ENCODE peak calls at places on chromosomes 6 and 20, in ten cellular contexts. One of them, this sample, is unnamed.

GRCh38 chr6:129686941-129687627 is 22.9 kb downstream of the ARHGAP18 start:
- DNase-seq in SK-N-SH: no peak
- DNase-seq in K562: peak; percentile 10
- DNase-seq in suprapubic skin: no peak
- DNase-seq in HepG2: no peak
- DNase-seq in transverse colon: peak; percentile 38
- DNase-seq in esophagus muscularis mucosa: peak; percentile 74
- DNase-seq in upper lobe of left lung: no peak
- DNase-seq in H1: no peak
- DNase-seq in stomach: no peak
- DNase-seq in this sample: no peak

GRCh38 chr6:56659721-56660373 is 17.2 kb upstream of the DST start:
- DNase-seq in esophagus muscularis mucosa: no peak
- DNase-seq in stomach: no peak
- DNase-seq in HepG2: no peak
- DNase-seq in H1: no peak
- DNase-seq in upper lobe of left lung: no peak
- DNase-seq in transverse colon: no peak
- DNase-seq in suprapubic skin: no peak
- DNase-seq in K562: no peak
- DNase-seq in SK-N-SH: peak; percentile 33
- DNase-seq in this sample: no peak

GRCh38 chr6:121055572-121056163 is 278.6 kb downstream of the TBC1D32 start:
- DNase-seq in SK-N-SH: peak; percentile 44
- DNase-seq in upper lobe of left lung: no peak
- DNase-seq in K562: peak; percentile 40
- DNase-seq in esophagus muscularis mucosa: no peak
- DNase-seq in H1: no peak
- DNase-seq in stomach: no peak
- DNase-seq in transverse colon: no peak
- DNase-seq in suprapubic skin: no peak
- DNase-seq in HepG2: peak; percentile 54
- DNase-seq in this sample: no peak

GRCh38 chr6:90369651-90370050 is 73.0 kb upstream of the BACH2 start:
- DNase-seq in upper lobe of left lung: no peak
- DNase-seq in K562: no peak
- DNase-seq in esophagus muscularis mucosa: no peak
- DNase-seq in SK-N-SH: no peak
- DNase-seq in H1: no peak
- DNase-seq in stomach: no peak
- DNase-seq in HepG2: no peak
- DNase-seq in suprapubic skin: no peak
- DNase-seq in transverse colon: no peak
- DNase-seq in this sample: no peak

GRCh38 chr20:8293791-8294190 is 161.7 kb downstream of the PLCB1 start:
- DNase-seq in K562: no peak
- DNase-seq in HepG2: no peak
- DNase-seq in upper lobe of left lung: no peak
- DNase-seq in H1: no peak
- DNase-seq in SK-N-SH: no peak
- DNase-seq in stomach: no peak
- DNase-seq in esophagus muscularis mucosa: no peak
- DNase-seq in transverse colon: no peak
- DNase-seq in suprapubic skin: no peak
- DNase-seq in this sample: no peak

GRCh38 chr6:116370717-116371383 is at the start of gene DSE:
- DNase-seq in SK-N-SH: peak; percentile 79
- DNase-seq in HepG2: no peak
- DNase-seq in upper lobe of left lung: peak; percentile 78
- DNase-seq in H1: peak; percentile 90
- DNase-seq in K562: peak; percentile 38
- DNase-seq in transverse colon: peak; percentile 78
- DNase-seq in esophagus muscularis mucosa: peak; percentile 95
- DNase-seq in stomach: peak; percentile 67
- DNase-seq in suprapubic skin: peak; percentile 90
- DNase-seq in this sample: peak; percentile 94

GRCh38 chr6:163147988-163148387 is 266.5 kb upstream of the QKI start:
- DNase-seq in HepG2: no peak
- DNase-seq in transverse colon: no peak
- DNase-seq in SK-N-SH: peak; percentile 45
- DNase-seq in K562: no peak
- DNase-seq in upper lobe of left lung: no peak
- DNase-seq in H1: no peak
- DNase-seq in suprapubic skin: no peak
- DNase-seq in esophagus muscularis mucosa: no peak
- DNase-seq in stomach: no peak
- DNase-seq in this sample: no peak

GRCh38 chr6:150200428-150201105 is 57.7 kb downstream of the PPP1R14C start:
- DNase-seq in K562: no peak
- DNase-seq in SK-N-SH: no peak
- DNase-seq in HepG2: no peak
- DNase-seq in esophagus muscularis mucosa: no peak
- DNase-seq in suprapubic skin: no peak
- DNase-seq in stomach: no peak
- DNase-seq in upper lobe of left lung: no peak
- DNase-seq in transverse colon: peak; percentile 62
- DNase-seq in H1: no peak
- DNase-seq in this sample: no peak

GRCh38 chr6:128173290-128173689 is 272.4 kb upstream of the THEMIS start:
- DNase-seq in transverse colon: no peak
- DNase-seq in stomach: no peak
- DNase-seq in K562: no peak
- DNase-seq in HepG2: no peak
- DNase-seq in H1: no peak
- DNase-seq in esophagus muscularis mucosa: no peak
- DNase-seq in suprapubic skin: no peak
- DNase-seq in upper lobe of left lung: no peak
- DNase-seq in SK-N-SH: no peak
- DNase-seq in this sample: no peak

DNA sequence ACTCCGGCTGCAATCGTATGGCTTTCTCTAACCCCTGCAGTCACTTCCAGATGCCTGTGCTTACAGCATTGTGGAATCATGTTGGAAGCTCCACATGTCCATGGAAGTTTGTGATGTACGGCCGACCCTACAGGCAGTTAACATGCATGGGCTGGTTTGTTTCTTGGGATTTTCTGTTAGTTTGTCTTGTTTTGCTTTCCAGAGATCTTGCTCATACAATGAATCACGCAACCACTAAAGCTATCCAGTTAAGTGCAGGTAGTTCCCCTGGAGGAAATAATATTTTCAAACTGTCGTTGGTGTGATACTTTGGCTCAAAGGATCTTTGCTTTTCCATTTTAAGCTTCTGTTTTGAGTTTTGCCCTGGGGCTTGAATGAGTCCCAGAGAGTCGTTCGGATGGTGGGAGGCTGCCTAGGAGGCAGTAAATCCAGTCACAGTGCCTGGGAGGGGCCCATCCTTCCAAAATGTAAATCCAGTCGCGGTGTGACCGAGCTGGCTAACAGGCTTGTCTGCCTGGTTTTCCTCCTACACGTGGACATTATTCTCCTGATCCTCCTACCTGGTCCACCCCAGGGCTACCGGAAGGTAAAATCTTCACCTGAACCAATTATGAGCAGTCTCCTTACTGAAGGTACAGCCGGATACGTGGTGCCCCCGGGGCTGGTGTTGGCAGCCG is 225.9 kb downstream of the SMOC2 start:
- DNase-seq in suprapubic skin: no peak
- DNase-seq in K562: no peak
- DNase-seq in H1: no peak
- DNase-seq in stomach: no peak
- DNase-seq in transverse colon: no peak
- DNase-seq in HepG2: no peak
- DNase-seq in SK-N-SH: no peak
- DNase-seq in esophagus muscularis mucosa: no peak
- DNase-seq in upper lobe of left lung: no peak
- DNase-seq in this sample: no peak
- TF ChIP-seq POLR2AphosphoS5 in suprapubic skin: no peak
- TF ChIP-seq POLR2AphosphoS5 in K562: no peak
- TF ChIP-seq POLR2AphosphoS5 in H1: no peak
- TF ChIP-seq POLR2AphosphoS5 in stomach: no peak
- TF ChIP-seq POLR2AphosphoS5 in transverse colon: no peak
- TF ChIP-seq POLR2AphosphoS5 in HepG2: no peak
- TF ChIP-seq POLR2AphosphoS5 in SK-N-SH: no peak
- TF ChIP-seq POLR2AphosphoS5 in esophagus muscularis mucosa: no peak
- TF ChIP-seq POLR2AphosphoS5 in upper lobe of left lung: no peak
- TF ChIP-seq POLR2AphosphoS5 in this sample: no peak

GRCh38 chr20:11748436-11748835 is 169.3 kb upstream of the BTBD3 start:
- DNase-seq in K562: no peak
- DNase-seq in H1: no peak
- DNase-seq in HepG2: no peak
- DNase-seq in upper lobe of left lung: no peak
- DNase-seq in SK-N-SH: no peak
- DNase-seq in transverse colon: no peak
- DNase-seq in esophagus muscularis mucosa: no peak
- DNase-seq in stomach: no peak
- DNase-seq in suprapubic skin: no peak
- DNase-seq in this sample: no peak
- TF ChIP-seq EP300 in K562: no peak
- TF ChIP-seq EP300 in H1: no peak
- TF ChIP-seq EP300 in HepG2: no peak
- TF ChIP-seq EP300 in upper lobe of left lung: no peak
- TF ChIP-seq EP300 in SK-N-SH: no peak
- TF ChIP-seq EP300 in transverse colon: no peak
- TF ChIP-seq EP300 in esophagus muscularis mucosa: no peak
- TF ChIP-seq EP300 in stomach: no peak
- TF ChIP-seq EP300 in suprapubic skin: no peak
- TF ChIP-seq EP300 in this sample: no peak

GRCh38 chr6:4957521-4958231 is 46.2 kb downstream of the RPP40 start:
- DNase-seq in HepG2: peak; percentile 24
- DNase-seq in SK-N-SH: no peak
- DNase-seq in suprapubic skin: no peak
- DNase-seq in esophagus muscularis mucosa: no peak
- DNase-seq in K562: peak; percentile 37
- DNase-seq in transverse colon: no peak
- DNase-seq in upper lobe of left lung: no peak
- DNase-seq in H1: no peak
- DNase-seq in stomach: no peak
- DNase-seq in this sample: no peak

GRCh38 chr6:4958624-4959023 is 45.2 kb downstream of the RPP40 start:
- DNase-seq in stomach: no peak
- DNase-seq in SK-N-SH: no peak
- DNase-seq in suprapubic skin: no peak
- DNase-seq in upper lobe of left lung: no peak
- DNase-seq in K562: no peak
- DNase-seq in esophagus muscularis mucosa: no peak
- DNase-seq in transverse colon: no peak
- DNase-seq in H1: no peak
- DNase-seq in HepG2: no peak
- DNase-seq in this sample: no peak

GRCh38 chr6:4953440-4953839 is 50.4 kb downstream of the RPP40 start:
- DNase-seq in H1: no peak
- DNase-seq in esophagus muscularis mucosa: no peak
- DNase-seq in SK-N-SH: no peak
- DNase-seq in K562: no peak
- DNase-seq in transverse colon: no peak
- DNase-seq in suprapubic skin: no peak
- DNase-seq in HepG2: no peak
- DNase-seq in upper lobe of left lung: no peak
- DNase-seq in stomach: no peak
- DNase-seq in this sample: no peak

GRCh38 chr6:4961322-4962168 is 42.3 kb downstream of the RPP40 start:
- DNase-seq in K562: no peak
- DNase-seq in stomach: no peak
- DNase-seq in esophagus muscularis mucosa: no peak
- DNase-seq in upper lobe of left lung: no peak
- DNase-seq in HepG2: no peak
- DNase-seq in transverse colon: no peak
- DNase-seq in H1: no peak
- DNase-seq in suprapubic skin: no peak
- DNase-seq in SK-N-SH: no peak
- DNase-seq in this sample: no peak

DNA sequence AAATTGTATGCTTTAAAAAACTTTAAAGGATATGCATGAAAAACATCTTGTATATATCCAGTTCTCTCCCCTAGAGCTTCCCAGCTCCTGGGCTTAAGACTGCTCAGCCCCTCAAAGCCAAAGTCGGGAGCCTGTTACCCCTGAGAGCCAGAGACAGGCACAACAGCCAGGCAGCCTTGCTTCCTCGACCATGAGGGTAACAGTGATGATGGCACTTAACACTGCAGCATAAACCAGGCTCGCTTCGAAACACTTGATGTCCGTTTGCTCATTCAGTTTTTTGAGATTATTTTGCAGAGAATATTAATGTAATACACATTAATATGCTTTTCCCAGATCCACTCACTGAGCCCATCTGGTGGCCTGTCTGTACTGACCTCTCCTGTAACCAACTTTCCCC is 47.2 kb downstream of the RPP40 start:
- DNase-seq in suprapubic skin: no peak
- DNase-seq in transverse colon: no peak
- DNase-seq in upper lobe of left lung: no peak
- DNase-seq in stomach: no peak
- DNase-seq in SK-N-SH: no peak
- DNase-seq in K562: no peak
- DNase-seq in HepG2: no peak
- DNase-seq in esophagus muscularis mucosa: no peak
- DNase-seq in H1: no peak
- DNase-seq in this sample: no peak
- TF ChIP-seq POLR2AphosphoS5 in suprapubic skin: no peak
- TF ChIP-seq POLR2AphosphoS5 in transverse colon: no peak
- TF ChIP-seq POLR2AphosphoS5 in upper lobe of left lung: no peak
- TF ChIP-seq POLR2AphosphoS5 in stomach: no peak
- TF ChIP-seq POLR2AphosphoS5 in SK-N-SH: no peak
- TF ChIP-seq POLR2AphosphoS5 in K562: no peak
- TF ChIP-seq POLR2AphosphoS5 in HepG2: no peak
- TF ChIP-seq POLR2AphosphoS5 in esophagus muscularis mucosa: no peak
- TF ChIP-seq POLR2AphosphoS5 in H1: peak; percentile 65
- TF ChIP-seq POLR2AphosphoS5 in this sample: no peak

GRCh38 chr6:92126088-92126487 is 1293.3 kb downstream of the EPHA7 start:
- DNase-seq in stomach: no peak
- DNase-seq in esophagus muscularis mucosa: no peak
- DNase-seq in transverse colon: no peak
- DNase-seq in K562: no peak
- DNase-seq in suprapubic skin: no peak
- DNase-seq in upper lobe of left lung: no peak
- DNase-seq in H1: no peak
- DNase-seq in SK-N-SH: no peak
- DNase-seq in HepG2: peak; percentile 15
- DNase-seq in this sample: no peak
- TF ChIP-seq EP300 in stomach: no peak
- TF ChIP-seq EP300 in esophagus muscularis mucosa: no peak
- TF ChIP-seq EP300 in transverse colon: no peak
- TF ChIP-seq EP300 in K562: no peak
- TF ChIP-seq EP300 in suprapubic skin: no peak
- TF ChIP-seq EP300 in upper lobe of left lung: no peak
- TF ChIP-seq EP300 in H1: no peak
- TF ChIP-seq EP300 in SK-N-SH: no peak
- TF ChIP-seq EP300 in HepG2: no peak
- TF ChIP-seq EP300 in this sample: no peak

This sample was measured in sigmoid colon.